ENCODE peak calls at places on chromosomes 3 and 15, in nine cellular contexts. J is endothelial cell, Y is epithelial cell of esophagus, D is WTC11, A is mammary epithelial cell, S is A673, W is type B pancreatic cell, B is cardiac fibroblast, E is psoas muscle. X is an unnamed sample.

GRCh38 chr3:150073031-150073430 is 102.3 kb upstream of the PFN2 start:
- DNase-seq in S (no peak), A (no peak), J (no peak), Y (no peak), E (no peak), W (no peak), B (no peak), D (no peak), X (no peak)

GRCh38 chr3:23900744-23901143 is 16.0 kb downstream of the NKIRAS1 start:
- DNase-seq in D (no peak), J (no peak), W (no peak), A (no peak), Y (peak; percentile 45), B (peak; percentile 32), S (peak; percentile 66), E (no peak), X (no peak)

GRCh38 chr15:88748081-88748480 is 55.2 kb upstream of the ACAN start:
- DNase-seq in Y (no peak), E (no peak), W (no peak), B (no peak), D (no peak), J (no peak), S (no peak), A (no peak), X (no peak)

GRCh38 chr3:15645740-15646490 is 44.4 kb downstream of the BTD start:
- DNase-seq in E (peak; percentile 82), W (no peak), D (no peak), Y (peak; percentile 94), A (peak; percentile 81), S (peak; percentile 87), B (peak; percentile 96), J (no peak), X (peak; percentile 86)

GRCh38 chr3:48518755-48519154 is 14.8 kb upstream of the SHISA5 start:
- DNase-seq in Y (no peak), B (no peak), E (no peak), A (no peak), W (no peak), J (no peak), D (no peak), S (no peak), X (no peak)

GRCh38 chr15:78950906-78951840 is 6.3 kb upstream of the CTSH start:
- DNase-seq in W (no peak), A (peak; percentile 44), B (no peak), S (no peak), E (no peak), D (no peak), Y (peak; percentile 39), J (no peak), X (no peak)

GRCh38 chr15:60087561-60087960 is 83.5 kb downstream of the FOXB1 start:
- DNase-seq in B (no peak), E (no peak), Y (no peak), A (no peak), S (no peak), J (no peak), D (no peak), W (no peak), X (no peak)

GRCh38 chr15:99542828-99543227 is 23.0 kb upstream of the MEF2A start:
- DNase-seq in A (no peak), W (no peak), E (no peak), B (peak; percentile 73), S (no peak), J (no peak), D (no peak), Y (peak; percentile 55), X (no peak)

GRCh38 chr15:60392986-60393811 is 4.6 kb downstream of the ANXA2 start:
- DNase-seq in D (no peak), Y (peak; percentile 98), J (no peak), E (peak; percentile 65), S (peak; percentile 93), B (peak; percentile 98), A (peak; percentile 100), W (no peak), X (peak; percentile 93)

GRCh38 chr3:46112296-46112695 is 85.0 kb upstream of the XCR1 start:
- DNase-seq in A (peak; percentile 91), Y (peak; percentile 57), W (no peak), S (no peak), D (no peak), E (no peak), B (peak; percentile 49), J (no peak), X (no peak)

GRCh38 chr15:64134322-64134829 is 17.2 kb upstream of the SNX22 start:
- DNase-seq in B (no peak), S (no peak), D (no peak), Y (peak; percentile 8), W (no peak), J (no peak), E (no peak), A (no peak), X (no peak)

GRCh38 chr15:38217788-38218609 is 34.6 kb upstream of the SPRED1 start:
- DNase-seq in E (no peak), D (no peak), J (no peak), B (peak; percentile 30), A (peak; percentile 88), S (no peak), W (no peak), Y (peak; percentile 92), X (peak; percentile 80)

GRCh38 chr3:187739561-187740445 is 5.5 kb downstream of the BCL6 start:
- DNase-seq in E (peak; percentile 89), S (peak; percentile 91), B (peak; percentile 92), A (peak; percentile 76), J (peak; percentile 92), W (peak; percentile 91), D (peak; percentile 85), Y (peak; percentile 75), X (peak; percentile 73)

GRCh38 chr15:89450076-89451006 is 46.0 kb downstream of the RHCG start:
- DNase-seq in Y (no peak), A (no peak), B (no peak), E (no peak), S (no peak), D (no peak), J (no peak), W (no peak), X (no peak)

GRCh38 chr3:170765419-170766078 is 104.4 kb downstream of the RPL22L1 start:
- DNase-seq in E (no peak), D (no peak), A (no peak), Y (no peak), B (peak; percentile 35), W (no peak), J (no peak), S (no peak), X (no peak)

GRCh38 chr3:98918586-98918985 is 17.1 kb upstream of the DCBLD2 start:
- DNase-seq in Y (no peak), S (no peak), A (no peak), W (no peak), J (no peak), E (no peak), B (peak; percentile 66), D (no peak), X (no peak)

GRCh38 chr15:87706001-87706400 is 550.5 kb downstream of the NTRK3 start:
- DNase-seq in D (no peak), Y (no peak), A (no peak), J (no peak), W (no peak), E (no peak), S (no peak), B (no peak), X (no peak)

GRCh38 chr3:66453525-66454463 is 47.0 kb downstream of the LRIG1 start:
- DNase-seq in B (no peak), W (no peak), E (no peak), D (no peak), S (no peak), Y (no peak), A (no peak), J (no peak), X (no peak)

GRCh38 chr3:73694988-73695757 is 70.4 kb upstream of the PDZRN3 start:
- DNase-seq in W (no peak), Y (no peak), B (no peak), S (no peak), J (no peak), A (no peak), E (no peak), D (no peak), X (no peak)

GRCh38 chr3:125116311-125117069 is 60.7 kb upstream of the HEG1 start:
- DNase-seq in A (peak; percentile 82), J (no peak), S (no peak), Y (peak; percentile 79), D (no peak), B (peak; percentile 85), W (no peak), E (no peak), X (peak; percentile 47)

GRCh38 chr3:194281766-194282165 is 69.4 kb downstream of the CPN2 start:
- DNase-seq in W (no peak), E (peak; percentile 0), J (no peak), B (no peak), Y (no peak), D (peak; percentile 1), S (no peak), A (no peak), X (no peak)
- TF ChIP-seq CTCF in W (no peak), E (no peak), J (no peak), B (no peak), Y (no peak), D (no peak), S (no peak), A (no peak), X (no peak)

GRCh38 chr15:51782357-51782896 is 31.0 kb downstream of the TMOD2 start:
- DNase-seq in B (peak; percentile 42), J (no peak), Y (peak; percentile 44), W (no peak), S (peak; percentile 46), D (no peak), E (no peak), A (no peak), X (peak; percentile 52)
- TF ChIP-seq CTCF in B (peak; percentile 40), J (no peak), Y (peak; percentile 54), W (peak; percentile 60), S (peak; percentile 61), D (peak; percentile 23), E (no peak), A (peak; percentile 50), X (peak; percentile 25)

GRCh38 chr3:165895919-165896318 is 58.7 kb upstream of the BCHE start:
- DNase-seq in J (peak; percentile 74), D (peak; percentile 85), E (no peak), B (peak; percentile 2), A (no peak), Y (peak; percentile 34), S (peak; percentile 49), W (no peak), X (no peak)
- TF ChIP-seq CTCF in J (peak; percentile 68), D (peak; percentile 64), E (no peak), B (peak; percentile 3), A (peak; percentile 42), Y (peak; percentile 33), S (peak; percentile 68), W (peak; percentile 65), X (no peak)

GRCh38 chr15:40696228-40696627 is 1.3 kb downstream of the RAD51 start:
- DNase-seq in Y (no peak), S (no peak), J (no peak), E (no peak), A (no peak), W (no peak), B (peak; percentile 5), D (no peak), X (no peak)

GRCh38 chr15:40706121-40706520 is 11.1 kb downstream of the RAD51 start:
- DNase-seq in W (no peak), D (no peak), A (no peak), J (no peak), B (no peak), Y (no peak), E (no peak), S (no peak), X (no peak)

GRCh38 chr15:40697916-40698315 is 2.9 kb downstream of the RAD51 start:
- DNase-seq in A (no peak), W (no peak), E (no peak), Y (no peak), D (no peak), B (no peak), J (no peak), S (no peak), X (no peak)

GRCh38 chr15:40702077-40702476 is 7.1 kb downstream of the RAD51 start:
- DNase-seq in D (no peak), Y (no peak), E (no peak), W (no peak), B (peak; percentile 19), S (peak; percentile 53), J (no peak), A (no peak), X (no peak)
- TF ChIP-seq CTCF in D (no peak), Y (no peak), E (no peak), W (peak; percentile 52), B (peak; percentile 14), S (peak; percentile 46), J (peak; percentile 26), A (no peak), X (no peak)